ENCODE peak calls at places on chromosomes 12 and 14, in ten cellular contexts. C is endothelial cell of umbilical vein, M is H9, P is IMR-90, Y is PC-3, B is keratinocyte, R is neural progenitor cell, H is H1, S is MM.1S, T is mammary epithelial cell. J is an unnamed sample.

GRCh38 chr14:103107941-103108748 is 13.6 kb downstream of the EXOC3L4 start:
- DNase-seq in T (no peak), Y (no peak), B (no peak), M (no peak), H (no peak), P (no peak), S (no peak), R (no peak), C (no peak), J (no peak)

GRCh38 chr14:57182760-57183503 is 85.8 kb downstream of the EXOC5 start:
- DNase-seq in M (peak; percentile 35), Y (peak; percentile 67), B (no peak), P (peak; percentile 2), T (peak; percentile 2), S (no peak), R (peak; percentile 74), C (no peak), H (no peak), J (no peak)

GRCh38 chr14:58107947-58108552 is 44.0 kb downstream of the ARMH4 start:
- DNase-seq in C (peak; percentile 67), R (peak; percentile 64), M (no peak), S (peak; percentile 34), B (peak; percentile 11), T (peak; percentile 32), H (no peak), P (peak; percentile 79), Y (peak; percentile 93), J (peak; percentile 40)

GRCh38 chr12:42666671-42667243 is 77.2 kb upstream of the PRICKLE1 start:
- DNase-seq in H (no peak), S (no peak), Y (peak; percentile 74), C (no peak), B (peak; percentile 52), R (peak; percentile 84), M (peak; percentile 56), T (peak; percentile 63), P (peak; percentile 81), J (peak; percentile 71)

GRCh38 chr14:28635387-28635786 is 131.2 kb upstream of the FOXG1 start:
- DNase-seq in S (peak; percentile 15), C (peak; percentile 34), Y (peak; percentile 65), B (no peak), R (peak; percentile 41), P (peak; percentile 16), M (no peak), H (no peak), T (peak; percentile 27), J (peak; percentile 14)

GRCh38 chr12:62260733-62261683 is 804 bp downstream of the USP15 start:
- DNase-seq in B (no peak), Y (peak; percentile 44), M (no peak), S (peak; percentile 80), H (no peak), C (peak; percentile 60), P (peak; percentile 41), T (peak; percentile 68), R (peak; percentile 65), J (peak; percentile 44)

GRCh38 chr12:43309845-43310405 is 242.1 kb downstream of the ADAMTS20 start:
- DNase-seq in T (peak; percentile 33), H (no peak), C (no peak), B (no peak), M (no peak), Y (no peak), S (peak; percentile 16), P (peak; percentile 99), R (no peak), J (peak; percentile 95)

GRCh38 chr12:106097011-106097410 is 41.7 kb downstream of the NUAK1 start:
- DNase-seq in R (no peak), H (no peak), S (no peak), C (peak; percentile 55), P (peak; percentile 35), Y (peak; percentile 62), M (no peak), B (no peak), T (no peak), J (no peak)

GRCh38 chr12:27988594-27989233 is 16.2 kb upstream of the PTHLH start:
- DNase-seq in R (no peak), B (no peak), C (no peak), H (no peak), M (no peak), T (peak; percentile 69), S (no peak), Y (no peak), P (peak; percentile 42), J (no peak)

GRCh38 chr14:22118894-22119477 is 445.4 kb upstream of the OR4E1 start:
- DNase-seq in H (no peak), B (no peak), T (peak; percentile 23), P (peak; percentile 80), M (no peak), C (no peak), R (no peak), Y (no peak), S (no peak), J (no peak)

GRCh38 chr12:45220366-45220931 is 4.6 kb downstream of the ANO6 start:
- DNase-seq in M (no peak), S (no peak), T (peak; percentile 92), C (no peak), P (no peak), R (no peak), Y (peak; percentile 62), H (no peak), B (no peak), J (no peak)

GRCh38 chr12:12172106-12172511 is 94.7 kb downstream of the LRP6 start:
- DNase-seq in P (peak; percentile 21), S (peak; percentile 62), Y (peak; percentile 42), R (no peak), M (no peak), C (peak; percentile 9), T (peak; percentile 83), H (no peak), B (peak; percentile 41), J (peak; percentile 62)

DNA sequence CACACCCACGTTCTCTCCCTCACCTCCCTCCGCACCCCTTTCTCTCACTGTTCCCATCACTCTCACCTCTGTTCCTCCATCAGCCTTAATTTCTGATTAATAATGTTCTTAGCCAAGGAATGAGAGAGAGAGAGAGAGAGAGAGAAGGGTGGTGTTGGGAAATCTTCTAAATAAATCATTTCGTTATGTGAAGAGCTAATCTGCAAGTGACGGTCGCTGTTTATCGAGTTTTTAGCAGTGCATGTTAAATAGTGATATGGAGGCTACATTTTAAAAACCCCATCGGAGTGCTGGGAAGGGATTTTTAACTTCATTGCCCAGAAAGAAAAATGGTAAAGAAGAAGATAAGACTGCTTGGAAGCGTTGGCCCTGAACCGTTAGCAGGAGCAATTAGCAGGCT is 203.3 kb upstream of the LHX5 start:
- DNase-seq in T (no peak), S (no peak), C (no peak), R (no peak), P (no peak), M (no peak), Y (no peak), H (no peak), B (no peak), J (no peak)
- H2AFZ ChIP-seq in T (no peak overlapping the region), S (no peak overlapping the region), C (no peak overlapping the region), R (peak overlapping the region; percentile 34), P (no peak overlapping the region), M (no peak overlapping the region), Y (no peak overlapping the region), H (no peak overlapping the region), B (no peak overlapping the region), J (no peak overlapping the region)

DNA sequence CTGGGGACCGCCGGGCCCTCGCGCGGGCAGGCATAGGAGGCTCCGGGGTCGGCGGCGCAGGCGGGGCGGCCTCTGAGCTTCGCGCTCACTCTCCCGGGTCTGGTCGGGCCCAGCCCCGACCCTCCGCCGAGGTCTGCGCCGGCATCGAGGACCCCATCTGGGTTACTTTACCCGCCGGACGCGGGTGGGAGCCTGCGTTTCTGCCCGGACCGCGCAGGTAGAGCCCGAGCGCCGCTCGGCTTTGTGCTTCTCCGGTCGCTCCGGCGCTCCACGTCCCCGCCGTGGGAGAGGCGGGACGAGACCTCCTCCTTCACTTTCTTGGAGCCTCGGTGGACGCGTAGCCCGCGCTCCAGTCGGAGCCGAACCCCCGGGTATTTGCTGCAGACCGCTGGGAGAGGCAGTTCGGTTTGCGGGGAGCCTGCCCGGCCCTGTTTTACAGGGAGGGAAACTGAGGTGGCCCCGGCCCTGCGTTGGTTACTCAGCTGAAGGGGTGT is 63.2 kb downstream of the FBXL14 start:
- DNase-seq in B (no peak), P (no peak), Y (no peak), H (no peak), R (no peak), M (peak; percentile 40), S (no peak), T (no peak), C (no peak), J (no peak)
- H2AFZ ChIP-seq in B (peak overlapping the region; percentile 22), P (peak overlapping the region; percentile 81), Y (peak overlapping the region; percentile 74), H (peak overlapping the region; percentile 22), R (no peak overlapping the region), M (no peak overlapping the region), S (no peak overlapping the region), T (peak overlapping the region; percentile 84), C (peak overlapping the region; percentile 44), J (peak overlapping the region; percentile 33)

GRCh38 chr12:89884365-89884915 is 175.8 kb upstream of the ATP2B1 start:
- DNase-seq in H (no peak), C (no peak), Y (no peak), S (no peak), T (no peak), M (no peak), P (peak; percentile 11), B (no peak), R (peak; percentile 55), J (no peak)

GRCh38 chr12:89880695-89881350 is 172.2 kb upstream of the ATP2B1 start:
- DNase-seq in S (peak; percentile 83), P (no peak), R (no peak), C (no peak), M (no peak), T (no peak), Y (no peak), H (no peak), B (no peak), J (no peak)

GRCh38 chr12:89882757-89883156 is 174.1 kb upstream of the ATP2B1 start:
- DNase-seq in T (no peak), P (no peak), C (no peak), B (no peak), H (no peak), Y (no peak), R (no peak), S (no peak), M (no peak), J (no peak)

GRCh38 chr12:89883630-89884364 is 175.2 kb upstream of the ATP2B1 start:
- DNase-seq in Y (no peak), C (peak; percentile 65), P (peak; percentile 48), S (no peak), H (peak; percentile 13), B (no peak), T (peak; percentile 31), R (peak; percentile 89), M (peak; percentile 59), J (peak; percentile 54)

DNA sequence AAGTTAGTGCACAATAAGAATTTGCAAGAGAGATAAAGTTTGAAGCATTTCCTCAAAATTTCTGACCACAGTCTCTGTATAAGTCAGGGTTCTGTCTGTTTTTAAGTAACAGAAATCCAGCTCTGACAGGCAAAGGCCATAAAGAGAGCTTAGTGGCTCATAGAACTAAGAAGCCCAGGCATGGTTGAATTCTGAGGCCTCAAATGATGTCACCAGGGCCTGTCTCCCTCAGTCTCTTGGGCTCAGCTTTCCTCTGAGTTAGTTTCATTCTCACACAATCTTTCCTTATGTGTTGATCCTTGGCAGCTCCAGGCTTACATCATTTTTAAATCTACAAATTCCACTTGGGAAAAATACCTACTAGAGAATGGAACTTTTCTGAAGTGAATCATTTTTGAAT is 173.4 kb upstream of the ATP2B1 start:
- DNase-seq in T (no peak), P (peak; percentile 89), C (no peak), Y (no peak), R (peak; percentile 13), S (no peak), M (no peak), B (no peak), H (no peak), J (peak; percentile 50)
- H2AFZ ChIP-seq in T (no peak overlapping the region), P (no peak overlapping the region), C (no peak overlapping the region), Y (no peak overlapping the region), R (no peak overlapping the region), S (no peak overlapping the region), M (no peak overlapping the region), B (no peak overlapping the region), H (no peak overlapping the region), J (no peak overlapping the region)

GRCh38 chr12:120678572-120678971 is 8.4 kb upstream of the MLEC start:
- DNase-seq in M (no peak), H (no peak), T (peak; percentile 30), B (no peak), C (no peak), Y (no peak), R (no peak), P (no peak), S (no peak), J (no peak)
- H2AFZ ChIP-seq in M (no peak overlapping the region), H (no peak overlapping the region), T (peak overlapping the region; percentile 3), B (no peak overlapping the region), C (no peak overlapping the region), Y (no peak overlapping the region), R (no peak overlapping the region), P (no peak overlapping the region), S (no peak overlapping the region), J (no peak overlapping the region)